ENCODE peak calls at places on chromosomes 12 and 14, in seven cellular contexts. One of them, this sample, is unnamed.

GRCh38 chr12:49233842-49234526 is 30.9 kb upstream of the TUBA1C start:
- DNase-seq in GM04504: no peak
- DNase-seq in NCI-H2171: no peak
- DNase-seq in esophagus squamous epithelium: peak; percentile 55
- DNase-seq in activated CD4-positive, alpha-beta T cell treated with anti-CD3 and anti-CD28 coated beads, Interleukin-2, amount 10 ng/mL, durations not matched to agents 7 days and 5 days: peak; percentile 30
- DNase-seq in WTC11: no peak
- DNase-seq in NCI-H2081: peak; percentile 93
- DNase-seq in this sample: no peak

GRCh38 chr12:29807125-29807524 is 23.4 kb upstream of the TMTC1 start:
- DNase-seq in WTC11: no peak
- DNase-seq in NCI-H2171: no peak
- DNase-seq in GM04504: no peak
- DNase-seq in activated CD4-positive, alpha-beta T cell treated with anti-CD3 and anti-CD28 coated beads, Interleukin-2, amount 10 ng/mL, durations not matched to agents 7 days and 5 days: no peak
- DNase-seq in esophagus squamous epithelium: no peak
- DNase-seq in NCI-H2081: no peak
- DNase-seq in this sample: no peak

GRCh38 chr12:109084425-109084824 is 8.8 kb downstream of the ALKBH2 start:
- DNase-seq in GM04504: no peak
- DNase-seq in NCI-H2171: no peak
- DNase-seq in WTC11: no peak
- DNase-seq in NCI-H2081: no peak
- DNase-seq in esophagus squamous epithelium: no peak
- DNase-seq in activated CD4-positive, alpha-beta T cell treated with anti-CD3 and anti-CD28 coated beads, Interleukin-2, amount 10 ng/mL, durations not matched to agents 7 days and 5 days: no peak
- DNase-seq in this sample: no peak

GRCh38 chr14:81351205-81351604 is 48.9 kb downstream of the STON2 start:
- DNase-seq in esophagus squamous epithelium: no peak
- DNase-seq in NCI-H2081: no peak
- DNase-seq in activated CD4-positive, alpha-beta T cell treated with anti-CD3 and anti-CD28 coated beads, Interleukin-2, amount 10 ng/mL, durations not matched to agents 7 days and 5 days: no peak
- DNase-seq in NCI-H2171: no peak
- DNase-seq in GM04504: no peak
- DNase-seq in WTC11: no peak
- DNase-seq in this sample: no peak

GRCh38 chr12:132437252-132438138 is 52.5 kb upstream of the FBRSL1 start:
- DNase-seq in NCI-H2171: no peak
- DNase-seq in GM04504: no peak
- DNase-seq in activated CD4-positive, alpha-beta T cell treated with anti-CD3 and anti-CD28 coated beads, Interleukin-2, amount 10 ng/mL, durations not matched to agents 7 days and 5 days: no peak
- DNase-seq in esophagus squamous epithelium: no peak
- DNase-seq in WTC11: peak; percentile 71
- DNase-seq in NCI-H2081: no peak
- DNase-seq in this sample: no peak

GRCh38 chr14:104135121-104135903 is 3.1 kb upstream of the KIF26A start:
- DNase-seq in NCI-H2081: no peak
- DNase-seq in NCI-H2171: peak; percentile 58
- DNase-seq in GM04504: no peak
- DNase-seq in activated CD4-positive, alpha-beta T cell treated with anti-CD3 and anti-CD28 coated beads, Interleukin-2, amount 10 ng/mL, durations not matched to agents 7 days and 5 days: no peak
- DNase-seq in WTC11: peak; percentile 87
- DNase-seq in esophagus squamous epithelium: no peak
- DNase-seq in this sample: no peak

GRCh38 chr14:103019827-103020226 is 37.5 kb downstream of the CDC42BPB start:
- DNase-seq in activated CD4-positive, alpha-beta T cell treated with anti-CD3 and anti-CD28 coated beads, Interleukin-2, amount 10 ng/mL, durations not matched to agents 7 days and 5 days: no peak
- DNase-seq in NCI-H2081: no peak
- DNase-seq in WTC11: no peak
- DNase-seq in esophagus squamous epithelium: no peak
- DNase-seq in GM04504: no peak
- DNase-seq in NCI-H2171: no peak
- DNase-seq in this sample: no peak

GRCh38 chr12:53208877-53209463 is 1.9 kb upstream of the ITGB7 start:
- DNase-seq in WTC11: no peak
- DNase-seq in NCI-H2081: no peak
- DNase-seq in esophagus squamous epithelium: no peak
- DNase-seq in NCI-H2171: no peak
- DNase-seq in activated CD4-positive, alpha-beta T cell treated with anti-CD3 and anti-CD28 coated beads, Interleukin-2, amount 10 ng/mL, durations not matched to agents 7 days and 5 days: peak; percentile 67
- DNase-seq in GM04504: no peak
- DNase-seq in this sample: no peak

GRCh38 chr14:61355892-61356325 is 34.5 kb downstream of the PRKCH start:
- DNase-seq in GM04504: no peak
- DNase-seq in NCI-H2171: no peak
- DNase-seq in esophagus squamous epithelium: no peak
- DNase-seq in activated CD4-positive, alpha-beta T cell treated with anti-CD3 and anti-CD28 coated beads, Interleukin-2, amount 10 ng/mL, durations not matched to agents 7 days and 5 days: no peak
- DNase-seq in WTC11: peak; percentile 36
- DNase-seq in NCI-H2081: no peak
- DNase-seq in this sample: no peak

GRCh38 chr12:68483592-68484373 is 126.9 kb upstream of the RAP1B start:
- DNase-seq in NCI-H2081: no peak
- DNase-seq in WTC11: no peak
- DNase-seq in GM04504: no peak
- DNase-seq in esophagus squamous epithelium: no peak
- DNase-seq in NCI-H2171: no peak
- DNase-seq in activated CD4-positive, alpha-beta T cell treated with anti-CD3 and anti-CD28 coated beads, Interleukin-2, amount 10 ng/mL, durations not matched to agents 7 days and 5 days: no peak
- DNase-seq in this sample: no peak

GRCh38 chr12:49364989-49365388 is 2.3 kb upstream of the SPATS2 start:
- DNase-seq in WTC11: no peak
- DNase-seq in esophagus squamous epithelium: no peak
- DNase-seq in activated CD4-positive, alpha-beta T cell treated with anti-CD3 and anti-CD28 coated beads, Interleukin-2, amount 10 ng/mL, durations not matched to agents 7 days and 5 days: no peak
- DNase-seq in NCI-H2171: no peak
- DNase-seq in NCI-H2081: no peak
- DNase-seq in GM04504: peak; percentile 25
- DNase-seq in this sample: no peak

GRCh38 chr14:74863274-74863673 is 12.7 kb downstream of the PROX2 start:
- DNase-seq in NCI-H2081: no peak
- DNase-seq in GM04504: no peak
- DNase-seq in activated CD4-positive, alpha-beta T cell treated with anti-CD3 and anti-CD28 coated beads, Interleukin-2, amount 10 ng/mL, durations not matched to agents 7 days and 5 days: no peak
- DNase-seq in NCI-H2171: no peak
- DNase-seq in esophagus squamous epithelium: no peak
- DNase-seq in WTC11: no peak
- DNase-seq in this sample: no peak